ENCODE peak calls at places on chromosomes 1 and 21, in four cellular contexts. E is HCT116, M is K562, J is GM12878. B is an unnamed sample.

GRCh38 chr1:181438013-181438412 is 45.3 kb upstream of the CACNA1E start:
- DNase-seq in J (no peak), M (no peak), E (no peak), B (no peak)

GRCh38 chr1:29754608-29755375 is 518.5 kb downstream of the PTPRU start:
- DNase-seq in J (no peak), E (no peak), M (no peak), B (no peak)

GRCh38 chr1:60923287-60924110 is 158.9 kb upstream of the NFIA start:
- DNase-seq in M (no peak), J (no peak), E (no peak), B (no peak)

GRCh38 chr1:231317306-231318014 is 20.2 kb downstream of the EXOC8 start:
- DNase-seq in M (peak), E (no peak), J (no peak), B (no peak)

GRCh38 chr1:206557636-206558473 is 50.5 kb downstream of the RASSF5 start:
- DNase-seq in M (peak), E (no peak), J (no peak), B (no peak)

GRCh38 chr1:71621785-71622184 is 541.0 kb upstream of the ZRANB2 start:
- DNase-seq in J (no peak), M (no peak), E (no peak), B (no peak)

GRCh38 chr1:195717651-195718050 is 890.6 kb downstream of the KCNT2 start:
- DNase-seq in J (no peak), E (peak), M (no peak), B (peak)

GRCh38 chr1:180345148-180345547 is 115.1 kb downstream of the LHX4 start:
- DNase-seq in M (no peak), E (no peak), J (no peak), B (no peak)

GRCh38 chr1:91608876-91609275 is 108.2 kb downstream of the CDC7 start:
- DNase-seq in M (no peak), E (no peak), J (no peak), B (peak)

GRCh38 chr1:39332828-39333227 is 128.3 kb downstream of the MACF1 start:
- DNase-seq in E (no peak), M (no peak), J (no peak), B (no peak)

GRCh38 chr1:225004396-225004795 is 74.9 kb downstream of the DNAH14 start:
- DNase-seq in E (no peak), J (no peak), M (no peak), B (peak)

GRCh38 chr1:27418786-27419185 is 26.4 kb downstream of the GPR3 start:
- DNase-seq in J (no peak), M (no peak), E (no peak), B (no peak)

GRCh38 chr21:24395320-24395933 is 1211.9 kb downstream of the MRPL39 start:
- DNase-seq in J (no peak), E (no peak), M (no peak), B (no peak)

GRCh38 chr1:113975211-113975895 is 3.9 kb upstream of the OLFML3 start:
- DNase-seq in E (no peak), J (no peak), M (no peak), B (no peak)

GRCh38 chr21:33069994-33070811 is at the start of gene OLIG1:
- DNase-seq in E (no peak), J (no peak), M (no peak), B (peak)

GRCh38 chr1:67957026-67957425 is 93.4 kb downstream of the DIRAS3 start:
- DNase-seq in M (no peak), E (no peak), J (no peak), B (no peak)

GRCh38 chr21:35850542-35851103 is 209.7 kb downstream of the SETD4 start:
- DNase-seq in J (no peak), E (no peak), M (no peak), B (no peak)

GRCh38 chr1:45913183-45913924 is 109.9 kb downstream of the MAST2 start:
- DNase-seq in J (no peak), M (peak), E (no peak), B (no peak)

GRCh38 chr1:47471163-47471562 is 33.3 kb downstream of the FOXD2 start:
- DNase-seq in E (no peak), M (no peak), J (no peak), B (no peak)

DNA sequence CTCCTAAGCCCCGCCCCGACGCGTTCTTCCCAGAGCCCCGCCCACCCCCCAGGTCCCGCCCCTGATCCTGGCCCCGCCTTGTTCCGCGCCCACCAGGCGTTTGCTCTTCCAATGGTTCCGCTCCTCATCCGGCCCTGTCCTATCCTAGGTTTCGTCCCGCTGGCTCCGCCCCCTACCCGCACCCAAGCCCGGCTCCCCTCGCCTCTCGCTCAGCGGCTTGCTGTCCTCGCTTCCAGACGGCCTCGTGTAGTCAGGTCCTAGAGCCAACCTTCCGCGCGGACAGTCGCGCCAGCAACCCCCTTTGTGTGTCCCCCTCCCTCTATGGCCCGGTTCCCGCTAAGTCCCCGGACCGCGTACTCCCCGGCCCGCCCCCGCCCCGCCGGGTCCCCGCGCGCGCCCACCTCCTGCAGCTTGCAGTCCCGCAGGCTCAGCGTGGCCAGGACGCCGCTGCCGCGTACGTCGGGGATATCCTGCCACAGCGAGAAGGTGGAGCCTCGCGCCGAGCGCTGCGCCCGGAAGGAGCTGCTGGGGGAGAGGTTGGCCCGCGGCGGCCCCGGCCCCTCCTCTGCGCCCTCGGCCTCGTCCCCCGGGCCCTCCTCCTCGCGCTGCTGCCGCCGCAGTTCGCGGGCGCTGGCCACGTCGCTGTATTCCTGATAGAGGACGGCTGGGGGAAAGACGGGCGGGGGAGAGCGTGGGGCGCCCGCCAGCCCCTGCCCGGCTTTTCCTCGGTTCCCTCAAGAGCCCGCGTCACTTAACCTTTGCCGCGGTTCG is 5.7 kb downstream of the ARHGEF19 start:
- DNase-seq in M (peak), E (peak), J (peak), B (peak)
- TF ChIP-seq REST in M (no peak), E (no peak), J (no peak), B (no peak)

GRCh38 chr1:118978914-118979701 is 9.0 kb downstream of the TBX15 start:
- DNase-seq in M (no peak), J (no peak), E (no peak), B (no peak)
- H3K4me3 ChIP-seq in M (no peak), J (no peak), E (no peak), B (no peak)

GRCh38 chr1:3459940-3460652 is 5.6 kb downstream of the ARHGEF16 start:
- DNase-seq in E (no peak), J (no peak), M (no peak), B (no peak)
- TF ChIP-seq CEBPB in E (no peak), J (no peak), M (no peak), B (no peak)

GRCh38 chr1:119141020-119141424 is 569 bp upstream of the WARS2 start:
- DNase-seq in J (peak), M (peak), E (no peak), B (no peak)

GRCh38 chr1:119139857-119140176 is 636 bp downstream of the WARS2 start:
- DNase-seq in E (no peak), J (no peak), M (no peak), B (no peak)

GRCh38 chr1:119141660-119142059 is 1.2 kb upstream of the WARS2 start:
- DNase-seq in J (no peak), E (no peak), M (no peak), B (no peak)

GRCh38 chr1:119139393-119139792 is 1.1 kb downstream of the WARS2 start:
- DNase-seq in E (no peak), M (peak), J (peak), B (no peak)

DNA sequence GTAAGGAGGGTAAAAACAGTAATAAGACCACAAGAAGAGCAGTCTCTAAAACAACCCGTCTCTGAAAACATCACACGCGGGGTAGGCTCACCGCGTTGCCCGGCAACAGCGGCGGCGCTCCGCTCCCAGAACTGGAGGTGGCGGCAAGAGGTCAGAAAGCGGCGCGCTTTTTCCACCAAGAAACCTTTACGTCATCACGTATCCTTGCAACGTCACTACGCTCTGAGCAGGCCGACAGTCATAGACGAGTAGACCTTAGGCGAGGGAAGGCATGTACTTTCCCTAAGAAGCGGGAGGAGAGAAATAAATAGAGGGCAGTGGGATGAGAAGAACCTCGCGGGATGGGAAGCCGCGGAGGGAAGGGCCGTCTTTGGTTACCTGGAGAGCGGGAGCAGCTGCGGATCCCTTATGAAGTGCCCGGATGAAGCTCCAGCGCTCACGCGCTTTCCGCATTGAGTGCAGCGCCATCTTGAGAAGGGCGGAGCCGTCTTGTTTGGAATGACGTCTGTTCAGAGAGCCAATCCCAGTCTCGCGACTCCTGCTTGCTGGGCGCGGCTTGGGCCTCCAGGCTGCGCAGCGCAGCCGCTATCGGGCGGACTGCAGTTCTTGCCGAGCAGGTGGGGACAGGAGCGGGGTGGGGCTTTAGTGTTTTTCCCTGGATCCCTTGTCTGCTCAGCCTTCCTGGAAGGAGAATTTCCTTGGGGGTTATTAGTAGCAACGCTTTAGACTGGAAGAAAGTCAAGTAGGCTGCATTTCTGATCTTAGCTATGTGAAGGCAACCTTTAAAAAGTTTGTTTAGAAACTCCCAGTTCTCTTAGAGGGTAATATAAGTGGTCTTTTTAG is at the start of gene WARS2:
- DNase-seq in J (peak), M (peak), E (peak), B (peak)
- TF ChIP-seq REST in J (no peak), M (no peak), E (no peak), B (peak)

DNA sequence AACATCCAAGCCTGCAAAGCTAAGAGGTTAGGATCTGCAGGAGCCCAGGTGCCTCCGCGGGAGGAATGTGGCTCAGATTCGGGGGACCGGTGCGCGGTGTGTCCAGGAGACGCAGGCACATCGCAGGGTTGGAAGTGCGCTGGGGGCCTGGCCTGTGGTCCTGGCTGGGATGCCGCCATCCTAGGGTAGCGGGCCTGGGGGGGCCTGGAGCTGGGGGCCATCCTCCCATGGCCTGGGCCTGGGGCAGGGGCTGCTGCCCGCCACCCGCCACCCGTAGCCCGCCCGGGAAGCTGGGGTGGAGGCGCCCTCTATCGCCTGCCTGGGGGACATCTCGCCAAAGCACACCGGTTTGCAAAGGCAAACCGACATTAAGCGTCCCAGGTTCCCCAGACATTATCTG is 170.6 kb upstream of the ARHGEF16 start:
- DNase-seq in E (no peak), M (peak), J (no peak), B (peak)
- H3K4me3 ChIP-seq in E (no peak), M (no peak), J (no peak), B (no peak)

GRCh38 chr1:203599875-203600781 is 26.5 kb upstream of the ATP2B4 start:
- DNase-seq in J (no peak), M (no peak), E (no peak), B (no peak)

GRCh38 chr1:203601717-203602309 is 24.8 kb upstream of the ATP2B4 start:
- DNase-seq in J (no peak), E (no peak), M (no peak), B (no peak)

GRCh38 chr1:203597386-203598040 is 29.1 kb upstream of the ATP2B4 start:
- DNase-seq in M (no peak), J (no peak), E (no peak), B (no peak)

GRCh38 chr1:203598736-203599135 is 27.9 kb upstream of the ATP2B4 start:
- DNase-seq in E (no peak), J (no peak), M (no peak), B (no peak)

GRCh38 chr1:203600782-203601513 is 25.7 kb upstream of the ATP2B4 start:
- DNase-seq in J (no peak), E (no peak), M (no peak), B (no peak)
- TF ChIP-seq CEBPB in J (no peak), E (no peak), M (no peak), B (no peak)

GRCh38 chr1:153386500-153386901 is 4.4 kb downstream of the S100A8 start:
- DNase-seq in J (no peak), E (no peak), M (no peak), B (no peak)
- TF ChIP-seq REST in J (no peak), E (no peak), M (no peak), B (no peak)

GRCh38 chr1:160257411-160258015 is 4.8 kb downstream of the DCAF8 start:
- DNase-seq in J (no peak), E (no peak), M (no peak), B (no peak)
- H3K4me3 ChIP-seq in J (no peak), E (no peak), M (no peak), B (no peak)